ENCODE peak calls at places on chromosome 7, in seven cellular contexts. One of them, this sample, is unnamed.

GRCh38 chr7:149772821-149773425 is 465 bp downstream of the ZNF467 start:
- DNase-seq in GM12865: no peak
- DNase-seq in pancreas: no peak
- DNase-seq in H9: no peak
- DNase-seq in CD8-positive, alpha-beta T cell: peak
- DNase-seq in AG10803: no peak
- DNase-seq in adrenal gland: peak
- DNase-seq in this sample: peak

GRCh38 chr7:97733276-97734206 is 1.7 kb downstream of the TAC1 start:
- DNase-seq in AG10803: no peak
- DNase-seq in pancreas: no peak
- DNase-seq in CD8-positive, alpha-beta T cell: peak
- DNase-seq in adrenal gland: no peak
- DNase-seq in H9: peak
- DNase-seq in GM12865: no peak
- DNase-seq in this sample: peak

GRCh38 chr7:66558660-66559465 is 69.8 kb upstream of the KCTD7 start:
- DNase-seq in AG10803: no peak
- DNase-seq in CD8-positive, alpha-beta T cell: no peak
- DNase-seq in adrenal gland: peak
- DNase-seq in pancreas: no peak
- DNase-seq in H9: peak
- DNase-seq in GM12865: no peak
- DNase-seq in this sample: no peak

GRCh38 chr7:140475747-140476333 is 3.5 kb downstream of the MKRN1 start:
- DNase-seq in AG10803: peak
- DNase-seq in pancreas: peak
- DNase-seq in CD8-positive, alpha-beta T cell: peak
- DNase-seq in adrenal gland: peak
- DNase-seq in H9: no peak
- DNase-seq in GM12865: peak
- DNase-seq in this sample: peak

GRCh38 chr7:15853832-15854470 is 167.5 kb upstream of the MEOX2 start:
- DNase-seq in GM12865: no peak
- DNase-seq in H9: no peak
- DNase-seq in adrenal gland: no peak
- DNase-seq in CD8-positive, alpha-beta T cell: no peak
- DNase-seq in pancreas: no peak
- DNase-seq in AG10803: peak
- DNase-seq in this sample: no peak

GRCh38 chr7:12694817-12695216 is 7.4 kb downstream of the ARL4A start:
- DNase-seq in CD8-positive, alpha-beta T cell: no peak
- DNase-seq in adrenal gland: no peak
- DNase-seq in GM12865: no peak
- DNase-seq in AG10803: no peak
- DNase-seq in pancreas: no peak
- DNase-seq in H9: no peak
- DNase-seq in this sample: no peak

GRCh38 chr7:150966002-150966401 is 12.1 kb downstream of the KCNH2 start:
- DNase-seq in adrenal gland: no peak
- DNase-seq in H9: peak
- DNase-seq in AG10803: no peak
- DNase-seq in pancreas: no peak
- DNase-seq in GM12865: no peak
- DNase-seq in CD8-positive, alpha-beta T cell: peak
- DNase-seq in this sample: no peak

GRCh38 chr7:209846-210245 is 17.5 kb downstream of the FAM20C start:
- DNase-seq in adrenal gland: no peak
- DNase-seq in AG10803: no peak
- DNase-seq in CD8-positive, alpha-beta T cell: no peak
- DNase-seq in pancreas: no peak
- DNase-seq in GM12865: no peak
- DNase-seq in H9: no peak
- DNase-seq in this sample: no peak

GRCh38 chr7:13321321-13321720 is 633.9 kb downstream of the ARL4A start:
- DNase-seq in CD8-positive, alpha-beta T cell: no peak
- DNase-seq in pancreas: no peak
- DNase-seq in adrenal gland: no peak
- DNase-seq in GM12865: no peak
- DNase-seq in AG10803: no peak
- DNase-seq in H9: no peak
- DNase-seq in this sample: no peak

GRCh38 chr7:124688991-124689390 is 76.6 kb downstream of the GPR37 start:
- DNase-seq in pancreas: no peak
- DNase-seq in GM12865: no peak
- DNase-seq in CD8-positive, alpha-beta T cell: no peak
- DNase-seq in AG10803: peak
- DNase-seq in adrenal gland: no peak
- DNase-seq in H9: no peak
- DNase-seq in this sample: no peak

GRCh38 chr7:92758796-92759431 is 77.5 kb downstream of the CDK6 start:
- DNase-seq in CD8-positive, alpha-beta T cell: no peak
- DNase-seq in adrenal gland: no peak
- DNase-seq in pancreas: no peak
- DNase-seq in GM12865: no peak
- DNase-seq in H9: no peak
- DNase-seq in AG10803: peak
- DNase-seq in this sample: no peak

GRCh38 chr7:47145982-47146381 is 435.9 kb downstream of the TNS3 start:
- DNase-seq in GM12865: no peak
- DNase-seq in pancreas: no peak
- DNase-seq in AG10803: no peak
- DNase-seq in adrenal gland: no peak
- DNase-seq in CD8-positive, alpha-beta T cell: no peak
- DNase-seq in H9: no peak
- DNase-seq in this sample: no peak

GRCh38 chr7:44286618-44287487 is 38.5 kb downstream of the CAMK2B start:
- DNase-seq in AG10803: no peak
- DNase-seq in adrenal gland: peak
- DNase-seq in GM12865: no peak
- DNase-seq in pancreas: peak
- DNase-seq in CD8-positive, alpha-beta T cell: no peak
- DNase-seq in H9: peak
- DNase-seq in this sample: no peak

GRCh38 chr7:89023902-89024301 is 228.4 kb upstream of the TEX47 start:
- DNase-seq in AG10803: peak
- DNase-seq in GM12865: no peak
- DNase-seq in pancreas: no peak
- DNase-seq in adrenal gland: no peak
- DNase-seq in H9: no peak
- DNase-seq in CD8-positive, alpha-beta T cell: no peak
- DNase-seq in this sample: no peak

GRCh38 chr7:51927738-51928137 is 611.1 kb upstream of the COBL start:
- DNase-seq in AG10803: no peak
- DNase-seq in GM12865: no peak
- DNase-seq in pancreas: no peak
- DNase-seq in CD8-positive, alpha-beta T cell: no peak
- DNase-seq in H9: peak
- DNase-seq in adrenal gland: no peak
- DNase-seq in this sample: no peak

GRCh38 chr7:17674166-17674955 is 265.9 kb downstream of the SNX13 start:
- DNase-seq in GM12865: no peak
- DNase-seq in pancreas: no peak
- DNase-seq in AG10803: peak
- DNase-seq in adrenal gland: no peak
- DNase-seq in CD8-positive, alpha-beta T cell: no peak
- DNase-seq in H9: no peak
- DNase-seq in this sample: no peak

GRCh38 chr7:135704074-135704473 is 23.9 kb downstream of the SLC13A4 start:
- DNase-seq in pancreas: no peak
- DNase-seq in adrenal gland: no peak
- DNase-seq in GM12865: no peak
- DNase-seq in AG10803: no peak
- DNase-seq in CD8-positive, alpha-beta T cell: no peak
- DNase-seq in H9: peak
- DNase-seq in this sample: no peak
- TF ChIP-seq CTCF in pancreas: no peak
- TF ChIP-seq CTCF in adrenal gland: no peak
- TF ChIP-seq CTCF in GM12865: peak
- TF ChIP-seq CTCF in AG10803: no peak
- TF ChIP-seq CTCF in CD8-positive, alpha-beta T cell: no peak
- TF ChIP-seq CTCF in H9: peak
- TF ChIP-seq CTCF in this sample: no peak

GRCh38 chr7:157058701-157059100 is 48.2 kb upstream of the MNX1 start:
- DNase-seq in CD8-positive, alpha-beta T cell: no peak
- DNase-seq in GM12865: no peak
- DNase-seq in pancreas: no peak
- DNase-seq in adrenal gland: no peak
- DNase-seq in AG10803: no peak
- DNase-seq in H9: no peak
- DNase-seq in this sample: no peak

GRCh38 chr7:157054927-157055326 is 44.5 kb upstream of the MNX1 start:
- DNase-seq in GM12865: no peak
- DNase-seq in CD8-positive, alpha-beta T cell: no peak
- DNase-seq in pancreas: no peak
- DNase-seq in H9: no peak
- DNase-seq in adrenal gland: no peak
- DNase-seq in AG10803: no peak
- DNase-seq in this sample: no peak

GRCh38 chr7:157056246-157056645 is 45.8 kb upstream of the MNX1 start:
- DNase-seq in AG10803: no peak
- DNase-seq in GM12865: no peak
- DNase-seq in H9: no peak
- DNase-seq in pancreas: no peak
- DNase-seq in adrenal gland: no peak
- DNase-seq in CD8-positive, alpha-beta T cell: no peak
- DNase-seq in this sample: no peak

GRCh38 chr7:157058026-157058425 is 47.6 kb upstream of the MNX1 start:
- DNase-seq in pancreas: no peak
- DNase-seq in CD8-positive, alpha-beta T cell: no peak
- DNase-seq in GM12865: no peak
- DNase-seq in H9: no peak
- DNase-seq in AG10803: no peak
- DNase-seq in adrenal gland: no peak
- DNase-seq in this sample: no peak

DNA sequence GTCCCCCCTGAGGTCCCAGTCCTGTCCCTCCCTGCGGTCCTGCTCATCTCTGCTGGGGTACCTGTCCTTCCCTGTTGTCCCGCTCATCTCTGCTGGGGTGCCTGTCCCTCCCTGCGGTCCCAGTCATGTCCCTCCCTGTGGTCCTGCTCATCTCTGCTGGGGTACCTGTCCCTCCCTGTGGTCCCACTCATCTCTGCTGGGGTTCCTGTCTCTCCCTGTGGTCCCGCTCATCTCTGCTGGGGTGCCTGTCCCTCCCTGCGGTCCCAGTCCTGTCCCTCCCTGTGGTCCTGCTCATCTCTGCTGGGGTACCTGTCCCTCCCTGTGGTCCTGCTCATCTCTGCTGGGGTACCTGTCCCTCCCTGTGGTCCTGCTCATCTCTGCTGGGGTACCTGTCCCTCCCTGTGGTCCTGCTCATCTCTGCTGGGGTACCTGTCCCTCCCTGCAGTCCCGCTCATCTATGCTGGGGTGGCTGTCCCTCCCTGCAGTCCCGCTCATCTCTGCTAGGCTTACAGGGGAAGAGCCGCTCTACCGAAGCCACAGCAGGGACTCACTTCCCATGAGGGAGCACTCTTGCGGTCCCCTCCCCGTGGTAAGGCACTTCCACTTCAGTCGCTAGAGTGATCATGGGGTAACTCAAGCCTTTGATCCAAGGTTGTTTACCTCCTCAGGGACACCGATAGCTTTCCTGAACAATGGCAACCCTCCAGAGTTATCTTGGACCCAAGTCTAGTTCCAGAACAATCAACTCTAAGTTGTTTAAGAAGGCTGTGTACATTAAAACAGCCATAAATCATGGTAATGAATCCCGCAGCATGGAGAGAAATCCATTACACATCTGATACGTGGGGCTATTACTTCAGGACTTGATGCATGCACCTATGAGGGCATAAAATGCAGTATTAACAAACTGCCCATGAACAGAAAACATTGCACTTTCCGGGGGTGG is 46.8 kb upstream of the MNX1 start:
- DNase-seq in CD8-positive, alpha-beta T cell: no peak
- DNase-seq in AG10803: no peak
- DNase-seq in H9: no peak
- DNase-seq in GM12865: no peak
- DNase-seq in adrenal gland: no peak
- DNase-seq in pancreas: no peak
- DNase-seq in this sample: no peak
- TF ChIP-seq CTCF in CD8-positive, alpha-beta T cell: no peak
- TF ChIP-seq CTCF in AG10803: no peak
- TF ChIP-seq CTCF in H9: no peak
- TF ChIP-seq CTCF in GM12865: no peak
- TF ChIP-seq CTCF in adrenal gland: no peak
- TF ChIP-seq CTCF in pancreas: no peak
- TF ChIP-seq CTCF in this sample: no peak

DNA sequence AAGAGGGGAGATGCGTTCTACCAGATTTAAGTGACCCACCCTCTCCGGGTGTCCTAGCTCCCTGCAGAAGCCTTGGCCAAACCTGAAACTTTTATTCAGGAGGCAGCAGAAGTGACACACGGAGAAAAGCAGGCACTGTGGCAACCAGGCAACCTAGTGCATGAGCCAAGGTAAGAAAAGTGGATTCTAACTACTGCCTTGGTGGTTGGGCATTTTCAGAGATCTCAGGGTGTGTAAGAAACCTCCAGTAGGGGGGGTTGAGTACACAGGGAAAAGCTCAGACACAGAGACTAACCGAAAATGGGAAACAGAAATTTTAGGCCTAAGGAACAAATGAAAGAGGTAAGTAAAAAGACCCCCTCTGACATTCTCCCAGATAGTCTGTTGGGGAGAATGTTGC is 645.7 kb downstream of the ANKRD7 start:
- DNase-seq in H9: peak
- DNase-seq in GM12865: peak
- DNase-seq in adrenal gland: no peak
- DNase-seq in pancreas: no peak
- DNase-seq in AG10803: no peak
- DNase-seq in CD8-positive, alpha-beta T cell: peak
- DNase-seq in this sample: no peak
- TF ChIP-seq CTCF in H9: peak
- TF ChIP-seq CTCF in GM12865: peak
- TF ChIP-seq CTCF in adrenal gland: no peak
- TF ChIP-seq CTCF in pancreas: no peak
- TF ChIP-seq CTCF in AG10803: no peak
- TF ChIP-seq CTCF in CD8-positive, alpha-beta T cell: no peak
- TF ChIP-seq CTCF in this sample: no peak

DNA sequence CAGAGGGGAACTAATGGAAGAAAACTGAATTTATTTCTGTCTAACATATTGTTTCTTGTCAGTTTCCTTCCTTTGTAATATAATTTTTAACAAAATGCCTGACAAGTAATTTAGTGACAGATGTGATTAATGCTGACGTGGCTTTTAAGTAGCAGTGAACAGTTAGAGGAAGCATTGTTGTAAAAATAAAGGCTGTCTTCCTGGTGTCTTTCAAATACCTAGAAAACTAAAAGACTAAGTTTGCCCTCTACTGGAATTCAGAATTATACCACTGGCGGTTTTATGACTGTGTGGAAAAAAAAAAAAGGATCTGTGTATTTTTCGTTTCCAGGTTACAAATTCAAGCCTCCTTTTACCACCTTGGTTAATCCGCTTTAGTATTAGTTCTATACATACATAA is 217.1 kb upstream of the DPP6 start:
- DNase-seq in H9: no peak
- DNase-seq in pancreas: no peak
- DNase-seq in CD8-positive, alpha-beta T cell: no peak
- DNase-seq in GM12865: no peak
- DNase-seq in adrenal gland: no peak
- DNase-seq in AG10803: no peak
- DNase-seq in this sample: no peak
- TF ChIP-seq CTCF in H9: no peak
- TF ChIP-seq CTCF in pancreas: no peak
- TF ChIP-seq CTCF in CD8-positive, alpha-beta T cell: no peak
- TF ChIP-seq CTCF in GM12865: no peak
- TF ChIP-seq CTCF in adrenal gland: peak
- TF ChIP-seq CTCF in AG10803: no peak
- TF ChIP-seq CTCF in this sample: no peak